ENCODE peak calls at places on chromosomes 12 and 14, in ten cellular contexts. W is amniotic stem cell, Z is HFF-Myc, I is neural crest cell, O is tibial artery, A is psoas muscle, Q is adrenal gland, T is ecto neural progenitor cell, X is RWPE1, J is AG09309. N is an unnamed sample.

GRCh38 chr12:9076733-9077575 is 38.8 kb downstream of the A2M start:
- DNase-seq in Z (no peak), J (no peak), I (no peak), X (no peak), O (no peak), Q (no peak), A (no peak), W (no peak), T (no peak), N (no peak)

GRCh38 chr12:70756791-70757190 is 119.6 kb upstream of the PTPRB start:
- DNase-seq in O (no peak), J (no peak), T (no peak), Q (no peak), X (no peak), A (no peak), Z (no peak), I (no peak), W (no peak), N (no peak)

GRCh38 chr12:117151195-117152031 is 38.9 kb downstream of the FBXO21 start:
- DNase-seq in T (peak; percentile 91), W (peak; percentile 31), I (peak; percentile 78), Q (peak; percentile 89), X (no peak), O (peak; percentile 79), J (peak; percentile 5), A (peak; percentile 79), Z (no peak), N (peak; percentile 57)

GRCh38 chr12:18415227-18415626 is 153.9 kb downstream of the PIK3C2G start:
- DNase-seq in X (no peak), O (no peak), J (no peak), A (no peak), W (no peak), Z (no peak), I (no peak), T (no peak), Q (no peak), N (no peak)

GRCh38 chr14:61121293-61121897 is 140.3 kb downstream of the SLC38A6 start:
- DNase-seq in J (no peak), Q (no peak), X (no peak), O (no peak), Z (no peak), W (no peak), I (no peak), A (no peak), T (no peak), N (no peak)

GRCh38 chr14:63764620-63765139 is 36.8 kb upstream of the SGPP1 start:
- DNase-seq in W (no peak), J (no peak), X (no peak), I (no peak), Q (no peak), O (no peak), A (no peak), Z (no peak), T (no peak), N (no peak)

GRCh38 chr12:105740970-105741725 is 397.6 kb downstream of the NUAK1 start:
- DNase-seq in T (no peak), Z (no peak), A (peak; percentile 79), J (no peak), O (peak; percentile 69), Q (peak; percentile 41), I (no peak), X (no peak), W (no peak), N (no peak)

GRCh38 chr12:3117628-3118027 is 40.4 kb downstream of the TSPAN9 start:
- DNase-seq in Q (no peak), J (peak; percentile 79), A (peak; percentile 15), I (no peak), O (no peak), T (peak; percentile 41), W (peak; percentile 58), Z (peak; percentile 85), X (peak; percentile 40), N (peak; percentile 80)

GRCh38 chr14:36657409-36658090 is 4.1 kb upstream of the PAX9 start:
- DNase-seq in X (no peak), T (peak; percentile 64), Q (no peak), O (no peak), J (no peak), Z (no peak), A (no peak), I (no peak), W (no peak), N (peak; percentile 48)

N was measured in epithelial cell of esophagus.